ENCODE peak calls at places on chromosome 2, in nine cellular contexts. One of them, this sample, is unnamed.

GRCh38 chr2:169997140-169997887 is 170.1 kb downstream of the UBR3 start:
- DNase-seq in globus pallidus: no peak
- DNase-seq in EH: no peak
- DNase-seq in stimulated activated CD4-positive, alpha-beta T cell treated with anti-CD3 and anti-CD28 coated beads, Interleukin-15, amount 100 ng/mL, for 1 hour: no peak
- DNase-seq in breast epithelium: no peak
- DNase-seq in fibroblast of villous mesenchyme: no peak
- DNase-seq in renal cortical epithelial cell: no peak
- DNase-seq in HuH-7.5: no peak
- DNase-seq in ELF-1: no peak
- DNase-seq in this sample: no peak

GRCh38 chr2:101976887-101977286 is 14.9 kb upstream of the IL1R2 start:
- DNase-seq in globus pallidus: no peak
- DNase-seq in EH: peak
- DNase-seq in stimulated activated CD4-positive, alpha-beta T cell treated with anti-CD3 and anti-CD28 coated beads, Interleukin-15, amount 100 ng/mL, for 1 hour: no peak
- DNase-seq in breast epithelium: no peak
- DNase-seq in fibroblast of villous mesenchyme: no peak
- DNase-seq in renal cortical epithelial cell: no peak
- DNase-seq in HuH-7.5: no peak
- DNase-seq in ELF-1: no peak
- DNase-seq in this sample: no peak

GRCh38 chr2:9144617-9145016 is 62.0 kb upstream of the ASAP2 start:
- DNase-seq in globus pallidus: no peak
- DNase-seq in EH: peak
- DNase-seq in stimulated activated CD4-positive, alpha-beta T cell treated with anti-CD3 and anti-CD28 coated beads, Interleukin-15, amount 100 ng/mL, for 1 hour: no peak
- DNase-seq in breast epithelium: no peak
- DNase-seq in fibroblast of villous mesenchyme: peak
- DNase-seq in renal cortical epithelial cell: no peak
- DNase-seq in HuH-7.5: no peak
- DNase-seq in ELF-1: no peak
- DNase-seq in this sample: no peak

GRCh38 chr2:12321017-12321641 is 395.6 kb upstream of the TRIB2 start:
- DNase-seq in globus pallidus: peak
- DNase-seq in EH: peak
- DNase-seq in stimulated activated CD4-positive, alpha-beta T cell treated with anti-CD3 and anti-CD28 coated beads, Interleukin-15, amount 100 ng/mL, for 1 hour: no peak
- DNase-seq in breast epithelium: no peak
- DNase-seq in fibroblast of villous mesenchyme: peak
- DNase-seq in renal cortical epithelial cell: peak
- DNase-seq in HuH-7.5: no peak
- DNase-seq in ELF-1: no peak
- DNase-seq in this sample: no peak

GRCh38 chr2:222423632-222424280 is 587 bp upstream of the SGPP2 start:
- DNase-seq in globus pallidus: no peak
- DNase-seq in EH: no peak
- DNase-seq in stimulated activated CD4-positive, alpha-beta T cell treated with anti-CD3 and anti-CD28 coated beads, Interleukin-15, amount 100 ng/mL, for 1 hour: peak
- DNase-seq in breast epithelium: no peak
- DNase-seq in fibroblast of villous mesenchyme: no peak
- DNase-seq in renal cortical epithelial cell: peak
- DNase-seq in HuH-7.5: no peak
- DNase-seq in ELF-1: peak
- DNase-seq in this sample: peak

GRCh38 chr2:237873961-237874551 is 14.6 kb downstream of the RAMP1 start:
- DNase-seq in globus pallidus: no peak
- DNase-seq in EH: no peak
- DNase-seq in stimulated activated CD4-positive, alpha-beta T cell treated with anti-CD3 and anti-CD28 coated beads, Interleukin-15, amount 100 ng/mL, for 1 hour: no peak
- DNase-seq in breast epithelium: peak
- DNase-seq in fibroblast of villous mesenchyme: no peak
- DNase-seq in renal cortical epithelial cell: no peak
- DNase-seq in HuH-7.5: no peak
- DNase-seq in ELF-1: no peak
- DNase-seq in this sample: no peak

GRCh38 chr2:62074233-62074632 is 121.7 kb upstream of the B3GNT2 start:
- DNase-seq in globus pallidus: no peak
- DNase-seq in EH: peak
- DNase-seq in stimulated activated CD4-positive, alpha-beta T cell treated with anti-CD3 and anti-CD28 coated beads, Interleukin-15, amount 100 ng/mL, for 1 hour: no peak
- DNase-seq in breast epithelium: no peak
- DNase-seq in fibroblast of villous mesenchyme: no peak
- DNase-seq in renal cortical epithelial cell: peak
- DNase-seq in HuH-7.5: no peak
- DNase-seq in ELF-1: peak
- DNase-seq in this sample: no peak

GRCh38 chr2:231922945-231923344 is 3.3 kb downstream of the NPPC start:
- DNase-seq in globus pallidus: no peak
- DNase-seq in EH: no peak
- DNase-seq in stimulated activated CD4-positive, alpha-beta T cell treated with anti-CD3 and anti-CD28 coated beads, Interleukin-15, amount 100 ng/mL, for 1 hour: no peak
- DNase-seq in breast epithelium: peak
- DNase-seq in fibroblast of villous mesenchyme: no peak
- DNase-seq in renal cortical epithelial cell: no peak
- DNase-seq in HuH-7.5: no peak
- DNase-seq in ELF-1: peak
- DNase-seq in this sample: no peak

GRCh38 chr2:44616616-44617266 is 255.0 kb downstream of the CAMKMT start:
- DNase-seq in globus pallidus: no peak
- DNase-seq in EH: no peak
- DNase-seq in stimulated activated CD4-positive, alpha-beta T cell treated with anti-CD3 and anti-CD28 coated beads, Interleukin-15, amount 100 ng/mL, for 1 hour: no peak
- DNase-seq in breast epithelium: no peak
- DNase-seq in fibroblast of villous mesenchyme: no peak
- DNase-seq in renal cortical epithelial cell: no peak
- DNase-seq in HuH-7.5: no peak
- DNase-seq in ELF-1: no peak
- DNase-seq in this sample: no peak

GRCh38 chr2:230814616-230815015 is 50.1 kb upstream of the ITM2C start:
- DNase-seq in globus pallidus: no peak
- DNase-seq in EH: peak
- DNase-seq in stimulated activated CD4-positive, alpha-beta T cell treated with anti-CD3 and anti-CD28 coated beads, Interleukin-15, amount 100 ng/mL, for 1 hour: no peak
- DNase-seq in breast epithelium: no peak
- DNase-seq in fibroblast of villous mesenchyme: peak
- DNase-seq in renal cortical epithelial cell: peak
- DNase-seq in HuH-7.5: peak
- DNase-seq in ELF-1: no peak
- DNase-seq in this sample: no peak

GRCh38 chr2:164257794-164258193 is 363.5 kb downstream of the GRB14 start:
- DNase-seq in globus pallidus: no peak
- DNase-seq in EH: no peak
- DNase-seq in stimulated activated CD4-positive, alpha-beta T cell treated with anti-CD3 and anti-CD28 coated beads, Interleukin-15, amount 100 ng/mL, for 1 hour: no peak
- DNase-seq in breast epithelium: no peak
- DNase-seq in fibroblast of villous mesenchyme: no peak
- DNase-seq in renal cortical epithelial cell: no peak
- DNase-seq in HuH-7.5: no peak
- DNase-seq in ELF-1: no peak
- DNase-seq in this sample: no peak

GRCh38 chr2:172713365-172713875 is 22.2 kb upstream of the RAPGEF4 start:
- DNase-seq in globus pallidus: no peak
- DNase-seq in EH: no peak
- DNase-seq in stimulated activated CD4-positive, alpha-beta T cell treated with anti-CD3 and anti-CD28 coated beads, Interleukin-15, amount 100 ng/mL, for 1 hour: no peak
- DNase-seq in breast epithelium: no peak
- DNase-seq in fibroblast of villous mesenchyme: no peak
- DNase-seq in renal cortical epithelial cell: no peak
- DNase-seq in HuH-7.5: no peak
- DNase-seq in ELF-1: no peak
- DNase-seq in this sample: no peak

GRCh38 chr2:15782009-15782751 is 158.2 kb upstream of the MYCN start:
- DNase-seq in globus pallidus: no peak
- DNase-seq in EH: no peak
- DNase-seq in stimulated activated CD4-positive, alpha-beta T cell treated with anti-CD3 and anti-CD28 coated beads, Interleukin-15, amount 100 ng/mL, for 1 hour: no peak
- DNase-seq in breast epithelium: no peak
- DNase-seq in fibroblast of villous mesenchyme: peak
- DNase-seq in renal cortical epithelial cell: peak
- DNase-seq in HuH-7.5: peak
- DNase-seq in ELF-1: peak
- DNase-seq in this sample: no peak

GRCh38 chr2:239910851-239911629 is 114.1 kb downstream of the NDUFA10 start:
- DNase-seq in globus pallidus: no peak
- DNase-seq in EH: no peak
- DNase-seq in stimulated activated CD4-positive, alpha-beta T cell treated with anti-CD3 and anti-CD28 coated beads, Interleukin-15, amount 100 ng/mL, for 1 hour: no peak
- DNase-seq in breast epithelium: no peak
- DNase-seq in fibroblast of villous mesenchyme: no peak
- DNase-seq in renal cortical epithelial cell: no peak
- DNase-seq in HuH-7.5: no peak
- DNase-seq in ELF-1: no peak
- DNase-seq in this sample: no peak

GRCh38 chr2:218400930-218401833 is 1.5 kb downstream of the CTDSP1 start:
- DNase-seq in globus pallidus: no peak
- DNase-seq in EH: no peak
- DNase-seq in stimulated activated CD4-positive, alpha-beta T cell treated with anti-CD3 and anti-CD28 coated beads, Interleukin-15, amount 100 ng/mL, for 1 hour: no peak
- DNase-seq in breast epithelium: no peak
- DNase-seq in fibroblast of villous mesenchyme: no peak
- DNase-seq in renal cortical epithelial cell: no peak
- DNase-seq in HuH-7.5: peak
- DNase-seq in ELF-1: peak
- DNase-seq in this sample: no peak

GRCh38 chr2:51534176-51534575 is 502.2 kb upstream of the NRXN1 start:
- DNase-seq in globus pallidus: no peak
- DNase-seq in EH: no peak
- DNase-seq in stimulated activated CD4-positive, alpha-beta T cell treated with anti-CD3 and anti-CD28 coated beads, Interleukin-15, amount 100 ng/mL, for 1 hour: no peak
- DNase-seq in breast epithelium: no peak
- DNase-seq in fibroblast of villous mesenchyme: no peak
- DNase-seq in renal cortical epithelial cell: no peak
- DNase-seq in HuH-7.5: no peak
- DNase-seq in ELF-1: no peak
- DNase-seq in this sample: no peak

GRCh38 chr2:234278556-234279286 is 218.2 kb downstream of the ARL4C start:
- DNase-seq in globus pallidus: no peak
- DNase-seq in EH: no peak
- DNase-seq in stimulated activated CD4-positive, alpha-beta T cell treated with anti-CD3 and anti-CD28 coated beads, Interleukin-15, amount 100 ng/mL, for 1 hour: no peak
- DNase-seq in breast epithelium: no peak
- DNase-seq in fibroblast of villous mesenchyme: no peak
- DNase-seq in renal cortical epithelial cell: no peak
- DNase-seq in HuH-7.5: no peak
- DNase-seq in ELF-1: no peak
- DNase-seq in this sample: no peak

GRCh38 chr2:70247364-70248144 is 874 bp downstream of the TIA1 start:
- DNase-seq in globus pallidus: peak
- DNase-seq in EH: peak
- DNase-seq in stimulated activated CD4-positive, alpha-beta T cell treated with anti-CD3 and anti-CD28 coated beads, Interleukin-15, amount 100 ng/mL, for 1 hour: no peak
- DNase-seq in breast epithelium: no peak
- DNase-seq in fibroblast of villous mesenchyme: peak
- DNase-seq in renal cortical epithelial cell: peak
- DNase-seq in HuH-7.5: no peak
- DNase-seq in ELF-1: no peak
- DNase-seq in this sample: no peak

GRCh38 chr2:226772389-226773179 is 27.0 kb downstream of the IRS1 start:
- DNase-seq in globus pallidus: no peak
- DNase-seq in EH: peak
- DNase-seq in stimulated activated CD4-positive, alpha-beta T cell treated with anti-CD3 and anti-CD28 coated beads, Interleukin-15, amount 100 ng/mL, for 1 hour: no peak
- DNase-seq in breast epithelium: no peak
- DNase-seq in fibroblast of villous mesenchyme: peak
- DNase-seq in renal cortical epithelial cell: no peak
- DNase-seq in HuH-7.5: no peak
- DNase-seq in ELF-1: no peak
- DNase-seq in this sample: no peak

GRCh38 chr2:54629914-54630609 is 93.4 kb upstream of the EML6 start:
- DNase-seq in globus pallidus: no peak
- DNase-seq in EH: peak
- DNase-seq in stimulated activated CD4-positive, alpha-beta T cell treated with anti-CD3 and anti-CD28 coated beads, Interleukin-15, amount 100 ng/mL, for 1 hour: no peak
- DNase-seq in breast epithelium: no peak
- DNase-seq in fibroblast of villous mesenchyme: peak
- DNase-seq in renal cortical epithelial cell: peak
- DNase-seq in HuH-7.5: peak
- DNase-seq in ELF-1: no peak
- DNase-seq in this sample: no peak

GRCh38 chr2:207624170-207625013 is 802 bp downstream of the METTL21A start:
- DNase-seq in globus pallidus: peak
- DNase-seq in EH: peak
- DNase-seq in stimulated activated CD4-positive, alpha-beta T cell treated with anti-CD3 and anti-CD28 coated beads, Interleukin-15, amount 100 ng/mL, for 1 hour: peak
- DNase-seq in breast epithelium: peak
- DNase-seq in fibroblast of villous mesenchyme: peak
- DNase-seq in renal cortical epithelial cell: peak
- DNase-seq in HuH-7.5: peak
- DNase-seq in ELF-1: peak
- DNase-seq in this sample: peak

GRCh38 chr2:165193178-165193777 is 10.6 kb downstream of the SCN3A start:
- DNase-seq in globus pallidus: no peak
- DNase-seq in EH: no peak
- DNase-seq in stimulated activated CD4-positive, alpha-beta T cell treated with anti-CD3 and anti-CD28 coated beads, Interleukin-15, amount 100 ng/mL, for 1 hour: no peak
- DNase-seq in breast epithelium: no peak
- DNase-seq in fibroblast of villous mesenchyme: no peak
- DNase-seq in renal cortical epithelial cell: no peak
- DNase-seq in HuH-7.5: no peak
- DNase-seq in ELF-1: no peak
- DNase-seq in this sample: no peak

GRCh38 chr2:100822587-100823248 is 2.8 kb downstream of the NPAS2 start:
- DNase-seq in globus pallidus: no peak
- DNase-seq in EH: peak
- DNase-seq in stimulated activated CD4-positive, alpha-beta T cell treated with anti-CD3 and anti-CD28 coated beads, Interleukin-15, amount 100 ng/mL, for 1 hour: no peak
- DNase-seq in breast epithelium: no peak
- DNase-seq in fibroblast of villous mesenchyme: peak
- DNase-seq in renal cortical epithelial cell: peak
- DNase-seq in HuH-7.5: no peak
- DNase-seq in ELF-1: no peak
- DNase-seq in this sample: no peak

GRCh38 chr2:129863350-129863749 is 116.1 kb upstream of the RAB6C start:
- DNase-seq in globus pallidus: no peak
- DNase-seq in EH: no peak
- DNase-seq in stimulated activated CD4-positive, alpha-beta T cell treated with anti-CD3 and anti-CD28 coated beads, Interleukin-15, amount 100 ng/mL, for 1 hour: no peak
- DNase-seq in breast epithelium: no peak
- DNase-seq in fibroblast of villous mesenchyme: no peak
- DNase-seq in renal cortical epithelial cell: no peak
- DNase-seq in HuH-7.5: no peak
- DNase-seq in ELF-1: no peak
- DNase-seq in this sample: no peak

GRCh38 chr2:11234309-11234708 is 79.0 kb downstream of the SLC66A3 start:
- DNase-seq in globus pallidus: peak
- DNase-seq in EH: peak
- DNase-seq in stimulated activated CD4-positive, alpha-beta T cell treated with anti-CD3 and anti-CD28 coated beads, Interleukin-15, amount 100 ng/mL, for 1 hour: no peak
- DNase-seq in breast epithelium: no peak
- DNase-seq in fibroblast of villous mesenchyme: peak
- DNase-seq in renal cortical epithelial cell: peak
- DNase-seq in HuH-7.5: no peak
- DNase-seq in ELF-1: no peak
- DNase-seq in this sample: no peak

GRCh38 chr2:238069021-238069709 is 8.4 kb downstream of the SCLY start:
- DNase-seq in globus pallidus: no peak
- DNase-seq in EH: no peak
- DNase-seq in stimulated activated CD4-positive, alpha-beta T cell treated with anti-CD3 and anti-CD28 coated beads, Interleukin-15, amount 100 ng/mL, for 1 hour: no peak
- DNase-seq in breast epithelium: no peak
- DNase-seq in fibroblast of villous mesenchyme: no peak
- DNase-seq in renal cortical epithelial cell: no peak
- DNase-seq in HuH-7.5: no peak
- DNase-seq in ELF-1: no peak
- DNase-seq in this sample: no peak

GRCh38 chr2:134657650-134658250 is 61.0 kb downstream of the TMEM163 start:
- DNase-seq in globus pallidus: no peak
- DNase-seq in EH: no peak
- DNase-seq in stimulated activated CD4-positive, alpha-beta T cell treated with anti-CD3 and anti-CD28 coated beads, Interleukin-15, amount 100 ng/mL, for 1 hour: no peak
- DNase-seq in breast epithelium: no peak
- DNase-seq in fibroblast of villous mesenchyme: peak
- DNase-seq in renal cortical epithelial cell: no peak
- DNase-seq in HuH-7.5: no peak
- DNase-seq in ELF-1: peak
- DNase-seq in this sample: no peak

GRCh38 chr2:29463181-29463900 is 348.1 kb downstream of the CLIP4 start:
- DNase-seq in globus pallidus: no peak
- DNase-seq in EH: peak
- DNase-seq in stimulated activated CD4-positive, alpha-beta T cell treated with anti-CD3 and anti-CD28 coated beads, Interleukin-15, amount 100 ng/mL, for 1 hour: no peak
- DNase-seq in breast epithelium: no peak
- DNase-seq in fibroblast of villous mesenchyme: peak
- DNase-seq in renal cortical epithelial cell: peak
- DNase-seq in HuH-7.5: no peak
- DNase-seq in ELF-1: no peak
- DNase-seq in this sample: no peak

GRCh38 chr2:159211447-159212396 is 74.8 kb downstream of the WDSUB1 start:
- DNase-seq in globus pallidus: no peak
- DNase-seq in EH: peak
- DNase-seq in stimulated activated CD4-positive, alpha-beta T cell treated with anti-CD3 and anti-CD28 coated beads, Interleukin-15, amount 100 ng/mL, for 1 hour: no peak
- DNase-seq in breast epithelium: no peak
- DNase-seq in fibroblast of villous mesenchyme: no peak
- DNase-seq in renal cortical epithelial cell: peak
- DNase-seq in HuH-7.5: peak
- DNase-seq in ELF-1: peak
- DNase-seq in this sample: no peak

GRCh38 chr2:42234056-42234455 is 64.9 kb downstream of the EML4 start:
- DNase-seq in globus pallidus: no peak
- DNase-seq in EH: peak
- DNase-seq in stimulated activated CD4-positive, alpha-beta T cell treated with anti-CD3 and anti-CD28 coated beads, Interleukin-15, amount 100 ng/mL, for 1 hour: no peak
- DNase-seq in breast epithelium: no peak
- DNase-seq in fibroblast of villous mesenchyme: peak
- DNase-seq in renal cortical epithelial cell: peak
- DNase-seq in HuH-7.5: no peak
- DNase-seq in ELF-1: peak
- DNase-seq in this sample: no peak

GRCh38 chr2:11123856-11124759 is 31.2 kb upstream of the SLC66A3 start:
- DNase-seq in globus pallidus: peak
- DNase-seq in EH: peak
- DNase-seq in stimulated activated CD4-positive, alpha-beta T cell treated with anti-CD3 and anti-CD28 coated beads, Interleukin-15, amount 100 ng/mL, for 1 hour: no peak
- DNase-seq in breast epithelium: no peak
- DNase-seq in fibroblast of villous mesenchyme: peak
- DNase-seq in renal cortical epithelial cell: peak
- DNase-seq in HuH-7.5: peak
- DNase-seq in ELF-1: peak
- DNase-seq in this sample: peak

This sample was measured in activated CD4-positive, CD25-positive, alpha-beta regulatory T cell.